ENCODE peak calls at places on chromosomes 1 and 21, in six cellular contexts. F is activated CD8-positive, alpha-beta memory T cell treated with anti-CD3 and anti-CD28 coated beads for 4 hours; J is stimulated activated CD4-positive, alpha-beta T cell treated with anti-CD3 and anti-CD28 coated beads, TNF-alpha, amount 100 ng/mL, for 4 hours; I is small intestine; C is lower lobe of right lung; H is foreskin keratinocyte. X is an unnamed sample.

GRCh38 chr1:10646347-10646861 is 150.0 kb downstream of the CASZ1 start:
- DNase-seq in I (peak), F (no peak), H (peak), J (no peak), C (no peak), X (no peak)

GRCh38 chr1:229170778-229171505 is 100.0 kb upstream of the RAB4A start:
- DNase-seq in J (no peak), C (no peak), I (peak), F (no peak), H (no peak), X (no peak)

GRCh38 chr1:167059045-167059728 is 31.0 kb downstream of the GPA33 start:
- DNase-seq in F (peak), C (peak), J (peak), H (peak), I (peak), X (peak)

GRCh38 chr1:185104083-185104482 is 52.7 kb downstream of the TRMT1L start:
- DNase-seq in H (peak), J (no peak), C (no peak), I (no peak), F (no peak), X (no peak)

GRCh38 chr1:243513726-243514491 is 258.1 kb downstream of the SDCCAG8 start:
- DNase-seq in C (no peak), F (no peak), J (no peak), I (no peak), H (peak), X (no peak)

GRCh38 chr1:119924948-119925898 is 28.9 kb upstream of the ADAM30 start:
- DNase-seq in I (no peak), H (no peak), F (no peak), J (no peak), C (no peak), X (no peak)

GRCh38 chr1:12179111-12179519 is 12.3 kb downstream of the TNFRSF1B start:
- DNase-seq in F (peak), I (no peak), J (peak), C (no peak), H (no peak), X (no peak)

GRCh38 chr1:151604291-151604690 is 7.6 kb upstream of the SNX27 start:
- DNase-seq in I (no peak), J (no peak), F (no peak), H (no peak), C (no peak), X (no peak)

GRCh38 chr1:173410794-173411236 is 66.3 kb upstream of the PRDX6 start:
- DNase-seq in F (no peak), J (no peak), C (no peak), I (no peak), H (no peak), X (no peak)

GRCh38 chr21:44817506-44817880 is 369 bp downstream of the SUMO3 start:
- DNase-seq in I (peak), C (peak), J (peak), H (peak), F (peak), X (peak)

GRCh38 chr1:4045397-4046010 is 145.4 kb upstream of the C1orf174 start:
- DNase-seq in J (no peak), H (no peak), C (no peak), I (no peak), F (no peak), X (no peak)

GRCh38 chr1:31585736-31586365 is 9.5 kb downstream of the TINAGL1 start:
- DNase-seq in C (no peak), F (no peak), J (no peak), H (no peak), I (no peak), X (no peak)

GRCh38 chr1:164588388-164589341 is 29.7 kb downstream of the PBX1 start:
- DNase-seq in C (peak), H (no peak), F (no peak), J (no peak), I (no peak), X (no peak)

GRCh38 chr1:226253933-226254332 is 30.5 kb downstream of the MIXL1 start:
- DNase-seq in C (no peak), I (no peak), F (no peak), J (no peak), H (no peak), X (no peak)

GRCh38 chr1:65166572-65167305 is 18.7 kb downstream of the AK4 start:
- DNase-seq in I (no peak), H (no peak), C (no peak), F (no peak), J (no peak), X (no peak)

GRCh38 chr1:43540653-43541071 is 10.0 kb downstream of the PTPRF start:
- DNase-seq in C (peak), J (no peak), H (no peak), F (no peak), I (no peak), X (no peak)

GRCh38 chr1:44238651-44239050 is 25.4 kb downstream of the DMAP1 start:
- DNase-seq in H (no peak), J (no peak), C (no peak), I (no peak), F (no peak), X (no peak)

GRCh38 chr1:42682739-42683529 is 716 bp downstream of the YBX1 start:
- DNase-seq in H (no peak), F (peak), I (peak), J (peak), C (peak), X (no peak)

GRCh38 chr1:244450597-244451538 is 841 bp downstream of the ADSS2 start:
- DNase-seq in I (peak), J (peak), F (peak), C (peak), H (peak), X (no peak)

GRCh38 chr1:111163363-111163762 is 23.3 kb downstream of the CEPT1 start:
- DNase-seq in H (no peak), F (no peak), J (no peak), I (no peak), C (no peak), X (no peak)

GRCh38 chr1:17059391-17060128 is 5.7 kb upstream of the SDHB start:
- DNase-seq in C (peak), I (peak), J (no peak), H (peak), F (no peak), X (peak)

GRCh38 chr1:167360120-167360519 is 139.4 kb downstream of the POU2F1 start:
- DNase-seq in C (no peak), J (no peak), I (no peak), F (no peak), H (no peak), X (no peak)

GRCh38 chr1:109959974-109960744 is 24.4 kb upstream of the AHCYL1 start:
- DNase-seq in I (no peak), F (no peak), C (no peak), H (no peak), J (no peak), X (no peak)

GRCh38 chr1:65459397-65459768 is 38.9 kb downstream of the LEPR start:
- DNase-seq in H (peak), J (no peak), C (no peak), I (peak), F (no peak), X (no peak)

GRCh38 chr1:40047769-40048168 is 7.2 kb downstream of the CAP1 start:
- DNase-seq in H (no peak), F (no peak), J (no peak), I (no peak), C (no peak), X (no peak)

GRCh38 chr1:53554592-53555305 is 95.5 kb downstream of the DMRTB1 start:
- DNase-seq in C (peak), J (no peak), I (no peak), H (no peak), F (no peak), X (no peak)

GRCh38 chr1:178543291-178543609 is 30.3 kb downstream of the TEX35 start:
- DNase-seq in C (no peak), H (no peak), I (no peak), J (no peak), F (no peak), X (no peak)

GRCh38 chr21:37294674-37295073 is 27.5 kb upstream of the VPS26C start:
- DNase-seq in F (no peak), C (no peak), J (no peak), H (no peak), I (no peak), X (no peak)

GRCh38 chr1:165508291-165508690 is 35.5 kb upstream of the LRRC52 start:
- DNase-seq in J (no peak), F (no peak), I (no peak), H (no peak), C (no peak), X (no peak)

X was measured in KG1.